ENCODE peak calls at places on chromosomes 2 and 18, in six cellular contexts. One of them, this sample, is unnamed.

GRCh38 chr2:216643986-216644662 is 10.9 kb downstream of the IGFBP2 start:
- DNase-seq in bronchial epithelial cell: no peak
- DNase-seq in MCF 10A: peak; percentile 57
- DNase-seq in effector memory CD8-positive, alpha-beta T cell: no peak
- DNase-seq in Kasumi-1: no peak
- DNase-seq in brain microvascular endothelial cell: no peak
- DNase-seq in this sample: no peak

GRCh38 chr2:196131384-196131861 is 40.0 kb downstream of the STK17B start:
- DNase-seq in brain microvascular endothelial cell: peak; percentile 47
- DNase-seq in effector memory CD8-positive, alpha-beta T cell: peak; percentile 65
- DNase-seq in Kasumi-1: peak; percentile 74
- DNase-seq in bronchial epithelial cell: peak; percentile 50
- DNase-seq in MCF 10A: peak; percentile 73
- DNase-seq in this sample: peak; percentile 46

GRCh38 chr2:158779621-158780020 is 15.5 kb upstream of the DAPL1 start:
- DNase-seq in bronchial epithelial cell: no peak
- DNase-seq in Kasumi-1: no peak
- DNase-seq in effector memory CD8-positive, alpha-beta T cell: no peak
- DNase-seq in brain microvascular endothelial cell: no peak
- DNase-seq in MCF 10A: no peak
- DNase-seq in this sample: no peak

GRCh38 chr2:150663143-150663542 is 175.7 kb upstream of the RND3 start:
- DNase-seq in effector memory CD8-positive, alpha-beta T cell: no peak
- DNase-seq in MCF 10A: peak; percentile 33
- DNase-seq in Kasumi-1: no peak
- DNase-seq in brain microvascular endothelial cell: peak; percentile 22
- DNase-seq in bronchial epithelial cell: peak; percentile 84
- DNase-seq in this sample: no peak

GRCh38 chr2:225100856-225101294 is 58.6 kb upstream of the DOCK10 start:
- DNase-seq in bronchial epithelial cell: peak; percentile 93
- DNase-seq in Kasumi-1: no peak
- DNase-seq in MCF 10A: peak; percentile 73
- DNase-seq in effector memory CD8-positive, alpha-beta T cell: no peak
- DNase-seq in brain microvascular endothelial cell: peak; percentile 75
- DNase-seq in this sample: no peak

GRCh38 chr2:88331239-88331638 is 121.3 kb downstream of the FOXI3 start:
- DNase-seq in brain microvascular endothelial cell: no peak
- DNase-seq in MCF 10A: no peak
- DNase-seq in Kasumi-1: no peak
- DNase-seq in effector memory CD8-positive, alpha-beta T cell: no peak
- DNase-seq in bronchial epithelial cell: no peak
- DNase-seq in this sample: no peak

GRCh38 chr18:3791258-3791657 is 341.3 kb downstream of the TGIF1 start:
- DNase-seq in MCF 10A: peak; percentile 9
- DNase-seq in effector memory CD8-positive, alpha-beta T cell: no peak
- DNase-seq in Kasumi-1: no peak
- DNase-seq in bronchial epithelial cell: no peak
- DNase-seq in brain microvascular endothelial cell: no peak
- DNase-seq in this sample: no peak

GRCh38 chr2:84175970-84176369 is 283.1 kb downstream of the SUCLG1 start:
- DNase-seq in MCF 10A: no peak
- DNase-seq in Kasumi-1: no peak
- DNase-seq in brain microvascular endothelial cell: no peak
- DNase-seq in bronchial epithelial cell: no peak
- DNase-seq in effector memory CD8-positive, alpha-beta T cell: no peak
- DNase-seq in this sample: no peak

GRCh38 chr2:139492301-139492700 is 712.1 kb upstream of the NXPH2 start:
- DNase-seq in effector memory CD8-positive, alpha-beta T cell: no peak
- DNase-seq in brain microvascular endothelial cell: no peak
- DNase-seq in Kasumi-1: no peak
- DNase-seq in bronchial epithelial cell: no peak
- DNase-seq in MCF 10A: no peak
- DNase-seq in this sample: no peak

GRCh38 chr18:48799724-48800315 is 150.9 kb downstream of the SMAD7 start:
- DNase-seq in brain microvascular endothelial cell: no peak
- DNase-seq in MCF 10A: no peak
- DNase-seq in bronchial epithelial cell: no peak
- DNase-seq in Kasumi-1: no peak
- DNase-seq in effector memory CD8-positive, alpha-beta T cell: no peak
- DNase-seq in this sample: no peak

GRCh38 chr2:68263632-68264031 is 11.3 kb upstream of the PPP3R1 start:
- DNase-seq in effector memory CD8-positive, alpha-beta T cell: no peak
- DNase-seq in brain microvascular endothelial cell: no peak
- DNase-seq in MCF 10A: no peak
- DNase-seq in bronchial epithelial cell: no peak
- DNase-seq in Kasumi-1: no peak
- DNase-seq in this sample: no peak

GRCh38 chr2:69600425-69600824 is 43.1 kb downstream of the AAK1 start:
- DNase-seq in effector memory CD8-positive, alpha-beta T cell: no peak
- DNase-seq in Kasumi-1: no peak
- DNase-seq in bronchial epithelial cell: no peak
- DNase-seq in MCF 10A: no peak
- DNase-seq in brain microvascular endothelial cell: no peak
- DNase-seq in this sample: no peak

GRCh38 chr2:70676301-70677035 is 91.5 kb downstream of the ADD2 start:
- DNase-seq in bronchial epithelial cell: no peak
- DNase-seq in Kasumi-1: no peak
- DNase-seq in brain microvascular endothelial cell: no peak
- DNase-seq in effector memory CD8-positive, alpha-beta T cell: no peak
- DNase-seq in MCF 10A: no peak
- DNase-seq in this sample: no peak

GRCh38 chr2:65545818-65546217 is 113.4 kb upstream of the SPRED2 start:
- DNase-seq in bronchial epithelial cell: peak; percentile 77
- DNase-seq in Kasumi-1: no peak
- DNase-seq in brain microvascular endothelial cell: no peak
- DNase-seq in effector memory CD8-positive, alpha-beta T cell: no peak
- DNase-seq in MCF 10A: peak; percentile 59
- DNase-seq in this sample: no peak

GRCh38 chr2:31137211-31138036 is 816 bp downstream of the GALNT14 start:
- DNase-seq in Kasumi-1: no peak
- DNase-seq in MCF 10A: peak; percentile 23
- DNase-seq in effector memory CD8-positive, alpha-beta T cell: no peak
- DNase-seq in bronchial epithelial cell: peak; percentile 45
- DNase-seq in brain microvascular endothelial cell: no peak
- DNase-seq in this sample: no peak

This sample was measured in CD8-positive, alpha-beta memory T cell.